ENCODE peak calls at places on chromosomes 1 and 21, in six cellular contexts. E is breast epithelium, N is transverse colon, M is A549, S is spleen, Y is heart left ventricle. Q is an unnamed sample.

GRCh38 chr1:151596166-151596933 is 15.5 kb upstream of the SNX27 start:
- DNase-seq in Y (no peak), E (no peak), N (no peak), M (peak), S (no peak), Q (no peak)

GRCh38 chr1:161182214-161182613 is 4.9 kb upstream of the B4GALT3 start:
- DNase-seq in N (no peak), S (peak), E (no peak), Y (no peak), M (peak), Q (no peak)

GRCh38 chr1:178746345-178746744 is 21.3 kb downstream of the RALGPS2 start:
- DNase-seq in Y (no peak), S (no peak), E (no peak), N (no peak), M (no peak), Q (no peak)

GRCh38 chr1:112325504-112325903 is 70.5 kb upstream of the CTTNBP2NL start:
- DNase-seq in E (no peak), S (no peak), N (no peak), Y (no peak), M (no peak), Q (no peak)

GRCh38 chr21:41965447-41966340 is 11.9 kb upstream of the C2CD2 start:
- DNase-seq in M (no peak), N (no peak), Y (no peak), S (peak), E (peak), Q (peak)

GRCh38 chr1:2528966-2529750 is 905 bp downstream of the HES5 start:
- DNase-seq in E (no peak), Y (peak), S (no peak), M (no peak), N (peak), Q (no peak)

GRCh38 chr1:218330043-218330623 is 15.0 kb upstream of the TGFB2 start:
- DNase-seq in Y (no peak), S (no peak), M (peak), N (no peak), E (no peak), Q (no peak)

GRCh38 chr1:203597386-203598040 is 29.1 kb upstream of the ATP2B4 start:
- DNase-seq in S (no peak), E (no peak), M (no peak), Y (peak), N (no peak), Q (no peak)

GRCh38 chr1:43531906-43532584 is 1.4 kb downstream of the PTPRF start:
- DNase-seq in E (no peak), M (no peak), S (no peak), N (no peak), Y (no peak), Q (no peak)

GRCh38 chr1:208934933-208935332 is 648.6 kb upstream of the CAMK1G start:
- DNase-seq in M (no peak), E (no peak), N (no peak), Y (no peak), S (no peak), Q (no peak)

GRCh38 chr1:185864889-185865288 is 130.7 kb downstream of the HMCN1 start:
- DNase-seq in M (no peak), E (no peak), N (no peak), Y (no peak), S (no peak), Q (no peak)

GRCh38 chr1:206002833-206003532 is at the start of gene RAB7B:
- DNase-seq in E (peak), S (no peak), M (no peak), Y (peak), N (peak), Q (peak)

GRCh38 chr1:7469255-7469938 is 301.7 kb upstream of the VAMP3 start:
- DNase-seq in Y (no peak), N (no peak), M (peak), E (peak), S (no peak), Q (no peak)

GRCh38 chr1:10755977-10756521 is 40.4 kb downstream of the CASZ1 start:
- DNase-seq in E (no peak), S (peak), N (peak), Y (peak), M (peak), Q (peak)

GRCh38 chr21:42654179-42654912 is 925 bp downstream of the PDE9A start:
- DNase-seq in E (no peak), N (no peak), Y (no peak), S (peak), M (peak), Q (no peak)

GRCh38 chr1:55245781-55246180 is 30.6 kb upstream of the USP24 start:
- DNase-seq in E (peak), N (no peak), Y (no peak), M (no peak), S (no peak), Q (no peak)

GRCh38 chr1:67685558-67686271 is 714 bp downstream of the GADD45A start:
- DNase-seq in N (peak), E (peak), S (peak), M (peak), Y (peak), Q (peak)

GRCh38 chr1:48018799-48019198 is 21.6 kb upstream of the TRABD2B start:
- DNase-seq in E (peak), M (no peak), Y (no peak), N (no peak), S (no peak), Q (no peak)

GRCh38 chr1:48019714-48020315 is 22.6 kb upstream of the TRABD2B start:
- DNase-seq in Y (peak), S (no peak), E (peak), M (no peak), N (no peak), Q (peak)

GRCh38 chr1:48022306-48022705 is 25.1 kb upstream of the TRABD2B start:
- DNase-seq in S (no peak), Y (no peak), N (no peak), M (no peak), E (no peak), Q (peak)

GRCh38 chr1:48023488-48023887 is 26.3 kb upstream of the TRABD2B start:
- DNase-seq in Y (no peak), S (no peak), M (no peak), N (no peak), E (no peak), Q (no peak)

DNA sequence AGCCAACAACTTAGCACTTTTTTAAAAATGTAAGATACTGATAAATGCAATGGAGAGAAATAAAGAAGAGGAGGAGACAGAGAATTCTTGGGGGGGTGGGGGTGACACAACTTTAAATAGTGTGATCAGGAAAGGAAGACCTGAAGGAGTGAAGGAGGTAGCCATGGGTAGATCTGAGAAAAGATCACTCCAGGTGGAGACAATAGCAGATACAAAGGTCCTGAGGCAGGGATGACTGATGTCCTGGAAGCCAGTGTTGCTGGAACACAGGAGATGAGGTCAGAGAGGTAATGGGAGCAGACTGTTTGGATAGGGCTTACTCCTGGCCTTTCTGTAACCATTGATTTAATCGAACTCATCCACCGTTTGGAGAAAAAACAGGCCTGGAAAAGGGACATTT is 24.6 kb upstream of the TRABD2B start:
- DNase-seq in Y (no peak), E (no peak), S (no peak), N (no peak), M (no peak), Q (no peak)
- TF ChIP-seq POLR2A in Y (no peak), E (no peak), S (no peak), N (no peak), M (no peak), Q (no peak)

DNA sequence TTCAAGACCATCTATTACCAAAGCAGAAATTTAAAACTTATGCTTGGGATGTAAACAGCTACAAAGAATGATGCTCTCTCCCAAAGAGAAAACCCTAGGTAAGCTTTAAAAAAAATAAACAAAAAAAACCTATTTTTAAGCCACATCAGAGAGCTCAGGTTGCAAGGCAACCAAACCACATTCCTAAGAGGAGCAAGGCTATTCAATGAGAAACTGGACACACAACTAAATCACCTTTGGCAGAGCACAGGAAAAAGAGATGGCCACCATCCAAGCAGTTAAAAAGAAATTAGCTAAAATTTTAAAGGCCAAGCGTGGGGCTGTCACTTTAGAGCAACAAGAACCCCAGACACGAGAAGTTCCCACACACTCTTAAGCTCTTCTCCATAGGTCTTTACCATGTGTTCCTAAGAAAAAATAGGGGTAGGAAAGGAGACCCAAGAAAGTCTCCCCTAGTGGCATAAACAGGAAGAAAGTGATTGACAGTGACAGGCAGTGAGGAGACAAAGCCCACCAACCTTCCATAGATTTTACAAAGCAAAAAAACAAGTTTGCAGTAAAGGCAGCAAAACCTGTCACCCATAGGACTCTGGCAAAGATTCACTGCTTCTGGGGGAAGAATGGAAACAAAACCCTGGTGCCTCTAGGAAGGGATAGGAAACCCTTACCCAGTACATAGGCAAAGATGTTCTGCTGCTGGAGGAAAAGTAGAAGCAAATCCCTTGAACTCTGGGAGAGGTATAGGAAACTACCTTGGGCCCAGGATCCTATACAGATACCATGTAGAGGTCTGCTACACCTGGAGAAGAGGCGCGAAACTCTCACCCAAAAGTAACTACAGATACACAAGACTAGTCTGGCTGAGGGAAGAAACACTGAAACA is 68.5 kb downstream of the FOXJ3 start:
- DNase-seq in N (no peak), Y (no peak), M (no peak), S (no peak), E (peak), Q (no peak)
- TF ChIP-seq CTCF in N (no peak), Y (no peak), M (no peak), S (no peak), E (peak), Q (no peak)

GRCh38 chr1:44801491-44802305 is 1.5 kb downstream of the PLK3 start:
- DNase-seq in S (peak), N (peak), M (no peak), Y (no peak), E (no peak), Q (peak)
- TF ChIP-seq POLR2A in S (no peak), N (no peak), M (no peak), Y (no peak), E (no peak), Q (no peak)

GRCh38 chr1:171140466-171140865 is 44.6 kb upstream of the FMO2 start:
- DNase-seq in N (no peak), Y (no peak), M (no peak), E (no peak), S (no peak), Q (no peak)
- TF ChIP-seq CTCF in N (no peak), Y (no peak), M (no peak), E (no peak), S (no peak), Q (no peak)

DNA sequence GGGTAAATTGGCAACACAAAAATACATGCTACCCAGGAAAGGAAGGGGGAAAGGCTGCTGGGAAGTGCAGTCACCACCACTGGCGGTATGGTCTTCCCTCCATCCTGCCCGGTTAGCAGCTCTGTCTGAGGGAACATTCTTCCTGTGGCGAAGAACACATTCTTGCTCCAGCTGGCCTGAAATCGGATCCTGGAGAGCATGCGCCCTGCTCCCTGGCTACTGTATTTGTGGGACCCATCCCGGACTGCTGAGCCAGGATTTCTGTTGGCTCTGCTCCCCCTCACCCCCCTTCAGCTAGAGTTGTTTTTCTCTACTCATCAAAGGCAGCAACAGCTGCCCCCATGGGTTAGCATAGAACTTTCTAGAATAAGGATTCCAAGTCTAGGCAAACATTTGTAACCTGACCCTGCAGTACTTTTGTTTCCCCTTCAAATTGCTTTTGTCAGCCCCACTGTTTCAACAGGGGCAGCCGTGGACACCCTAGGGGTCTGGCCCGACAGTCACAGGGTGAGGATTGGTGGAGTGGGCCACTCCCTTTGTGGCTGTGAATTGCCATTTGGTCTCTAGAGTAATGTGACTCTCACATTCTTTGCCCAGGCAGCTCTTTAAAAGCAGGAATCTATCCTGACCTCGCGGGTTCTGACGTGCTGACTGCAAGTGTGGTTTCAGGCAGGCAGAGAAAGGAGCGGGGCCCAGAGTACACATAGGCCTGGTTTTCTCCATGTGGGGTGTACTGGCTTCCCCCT is 157.7 kb downstream of the TOMM20 start:
- DNase-seq in S (no peak), E (peak), Y (peak), N (peak), M (no peak), Q (peak)
- TF ChIP-seq POLR2A in S (no peak), E (no peak), Y (no peak), N (peak), M (no peak), Q (no peak)

DNA sequence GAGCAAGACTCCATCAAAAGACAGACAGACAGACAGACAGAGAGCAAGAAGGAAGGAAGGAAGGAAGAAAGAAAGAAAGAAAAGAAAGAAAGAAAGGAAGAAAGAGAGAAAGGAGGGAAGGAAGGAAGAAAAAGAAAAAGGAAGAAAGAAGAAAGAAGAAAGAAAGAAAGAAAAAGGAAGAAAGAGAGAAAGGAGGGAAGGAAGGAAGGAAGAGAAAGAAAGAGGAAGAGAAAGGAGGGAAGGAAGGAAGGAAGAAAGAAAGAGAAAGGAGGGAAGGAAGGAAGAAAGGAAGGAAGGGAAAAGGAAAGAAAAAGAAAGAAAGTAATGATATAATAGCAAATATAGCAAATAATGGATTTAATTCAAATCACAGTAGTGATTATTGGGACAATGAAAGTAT is 32.7 kb downstream of the CHML start:
- DNase-seq in S (no peak), M (no peak), Y (no peak), E (no peak), N (no peak), Q (no peak)
- TF ChIP-seq CTCF in S (no peak), M (no peak), Y (no peak), E (no peak), N (no peak), Q (no peak)

GRCh38 chr21:25582164-25582563 is 25.1 kb downstream of the MRPL39 start:
- DNase-seq in E (no peak), M (no peak), S (no peak), N (no peak), Y (no peak), Q (no peak)
- TF ChIP-seq POLR2A in E (no peak), M (no peak), S (no peak), N (no peak), Y (no peak), Q (no peak)

GRCh38 chr1:21939650-21940374 is 2.7 kb upstream of the HSPG2 start:
- DNase-seq in M (peak), S (no peak), Y (peak), E (peak), N (peak), Q (peak)
- TF ChIP-seq CTCF in M (peak), S (peak), Y (peak), E (peak), N (peak), Q (peak)

DNA sequence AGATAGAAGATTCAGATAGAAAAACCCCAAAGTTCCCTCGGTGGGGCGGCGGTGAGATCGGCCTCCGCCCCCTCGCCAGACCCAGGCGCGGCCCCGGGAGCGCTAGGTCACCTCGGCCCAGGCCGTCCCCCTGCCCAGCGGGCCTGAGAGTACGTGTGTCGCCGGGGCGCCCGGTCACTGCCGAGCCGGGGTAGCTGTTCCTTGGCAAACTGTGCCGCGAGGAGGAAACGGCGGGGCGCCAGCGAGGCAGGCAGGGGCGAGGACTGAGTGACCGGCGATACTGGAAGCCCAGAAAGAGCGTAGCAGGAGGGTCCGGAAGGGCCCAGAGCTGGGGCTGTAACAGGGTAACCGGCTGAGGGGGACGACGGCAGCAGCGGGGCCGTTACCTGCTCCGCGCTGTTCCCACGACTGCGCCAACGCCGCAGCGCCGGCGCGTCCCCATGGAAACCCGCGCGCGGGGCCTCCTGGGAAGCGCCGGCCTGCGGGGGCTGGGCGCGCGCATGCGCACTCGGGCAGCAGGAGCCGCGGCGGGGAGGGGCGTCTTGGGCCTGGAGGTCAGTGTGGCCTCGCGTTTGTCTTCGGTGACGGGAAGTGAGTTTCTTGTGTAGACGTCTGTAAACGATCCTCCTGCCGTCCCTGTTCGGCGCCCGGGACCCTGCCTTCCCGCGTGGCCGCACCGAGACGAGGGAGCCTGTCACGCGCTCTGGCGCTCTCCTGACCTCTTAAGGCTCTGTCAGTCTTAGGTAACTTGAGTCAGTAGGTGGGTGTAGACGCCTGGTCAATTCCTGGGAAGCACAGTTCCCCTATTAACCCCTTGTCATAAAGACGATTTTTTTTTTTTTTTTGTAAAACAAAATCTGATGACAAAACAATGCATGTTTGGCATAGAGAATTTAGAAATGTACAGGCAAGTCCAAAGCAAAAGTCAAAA is at the start of gene LCA5L:
- DNase-seq in M (peak), S (peak), N (peak), Y (peak), E (peak), Q (peak)
- TF ChIP-seq POLR2A in M (peak), S (no peak), N (peak), Y (peak), E (peak), Q (no peak)

GRCh38 chr1:82628887-82629286 is 828.2 kb downstream of the ADGRL2 start:
- DNase-seq in M (no peak), N (no peak), E (no peak), S (no peak), Y (no peak), Q (no peak)
- TF ChIP-seq CTCF in M (no peak), N (no peak), E (no peak), S (no peak), Y (no peak), Q (no peak)